ENCODE peak calls at places on chromosomes 1 and 21, in nine cellular contexts. O, W, E, B, I, V, C, Z and H are unnamed samples.

GRCh38 chr1:202198360-202198711 is 4.7 kb downstream of the LGR6 start:
- DNase-seq in E (no peak), V (no peak), O (no peak), Z (no peak), C (no peak), B (no peak), W (no peak), I (no peak), H (no peak)

GRCh38 chr1:94757931-94758330 is 62.2 kb upstream of the SLC44A3 start:
- DNase-seq in O (peak; percentile 48), E (no peak), Z (no peak), W (peak; percentile 73), C (peak; percentile 60), V (no peak), B (no peak), I (no peak), H (peak; percentile 79)

GRCh38 chr1:90391116-90391515 is 326.0 kb downstream of the BARHL2 start:
- DNase-seq in B (no peak), O (no peak), V (no peak), I (no peak), W (no peak), C (peak; percentile 4), E (no peak), Z (peak; percentile 37), H (no peak)

GRCh38 chr21:42262826-42263225 is 43.9 kb downstream of the ABCG1 start:
- DNase-seq in C (no peak), V (no peak), Z (no peak), I (no peak), O (peak; percentile 83), B (no peak), W (peak; percentile 78), E (no peak), H (no peak)

GRCh38 chr1:165696625-165697100 is 1.7 kb downstream of the ALDH9A1 start:
- DNase-seq in O (no peak), B (no peak), E (no peak), Z (no peak), W (no peak), C (peak; percentile 92), V (no peak), I (peak; percentile 43), H (peak; percentile 85)

GRCh38 chr1:155455588-155456195 is 106.9 kb downstream of the ASH1L start:
- DNase-seq in O (no peak), W (peak; percentile 22), C (no peak), Z (peak; percentile 9), E (no peak), V (no peak), B (no peak), I (no peak), H (no peak)

GRCh38 chr1:218557731-218558130 is 212.6 kb downstream of the TGFB2 start:
- DNase-seq in O (no peak), V (no peak), I (peak; percentile 32), E (no peak), B (no peak), W (peak; percentile 50), C (peak; percentile 45), Z (no peak), H (peak; percentile 4)

GRCh38 chr1:211870156-211870555 is 39.6 kb upstream of the LPGAT1 start:
- DNase-seq in Z (no peak), V (no peak), O (no peak), I (no peak), B (no peak), E (no peak), W (no peak), C (peak; percentile 46), H (peak; percentile 4)

GRCh38 chr1:51237714-51238403 is 1.8 kb downstream of the RNF11 start:
- DNase-seq in B (no peak), I (no peak), V (no peak), E (no peak), C (peak; percentile 64), W (no peak), Z (peak; percentile 23), O (no peak), H (no peak)

GRCh38 chr1:231719485-231720183 is 93.0 kb downstream of the DISC1 start:
- DNase-seq in I (no peak), B (no peak), W (no peak), O (no peak), C (no peak), E (no peak), Z (no peak), V (no peak), H (no peak)

GRCh38 chr1:3534803-3535637 is 76.3 kb downstream of the MEGF6 start:
- DNase-seq in B (no peak), E (no peak), Z (no peak), I (no peak), V (no peak), W (no peak), C (no peak), O (no peak), H (no peak)

GRCh38 chr1:111441573-111442192 is 7.4 kb downstream of the WDR77 start:
- DNase-seq in W (peak; percentile 17), E (peak; percentile 24), O (peak; percentile 33), C (peak; percentile 47), Z (peak; percentile 15), V (no peak), I (peak; percentile 10), B (peak; percentile 55), H (no peak)

GRCh38 chr1:233020441-233020840 is 70.0 kb downstream of the NTPCR start:
- DNase-seq in C (no peak), E (no peak), W (no peak), V (no peak), B (no peak), Z (peak; percentile 27), O (peak; percentile 25), I (no peak), H (no peak)

GRCh38 chr1:24074817-24075725 is 36.9 kb downstream of the MYOM3 start:
- DNase-seq in W (no peak), V (no peak), I (no peak), O (no peak), Z (no peak), B (no peak), C (no peak), E (no peak), H (no peak)

GRCh38 chr1:64514197-64514765 is 44.4 kb downstream of the CACHD1 start:
- DNase-seq in W (no peak), O (no peak), V (no peak), Z (no peak), B (no peak), I (no peak), C (peak; percentile 76), E (no peak), H (peak; percentile 82)

GRCh38 chr1:209542585-209542984 is 40.9 kb upstream of the CAMK1G start:
- DNase-seq in W (no peak), E (no peak), B (no peak), I (no peak), C (no peak), O (no peak), Z (no peak), V (no peak), H (no peak)